ENCODE peak calls at places on chromosomes 4 and X, in ten cellular contexts. One of them, this sample, is unnamed.
A peak's percentile ranks its signal among the peaks of the same experiment; 100 is the strongest.

GRCh38 chr4:45985038-45985437 is 138.8 kb downstream of the GABRG1 start:
- DNase-seq in T-helper 2 cell: no peak
- DNase-seq in activated T-helper 1 cell treated with Interleukin-2 at 50 U/mL for 16 hours: no peak
- DNase-seq in HFFc6: no peak
- DNase-seq in MV-4-11: no peak
- DNase-seq in stromal cell of bone marrow: no peak
- DNase-seq in NCI-H1417: no peak
- DNase-seq in NT2/D1: peak; percentile 22
- DNase-seq in tibial artery: no peak
- DNase-seq in T-helper 1 cell: no peak
- DNase-seq in this sample: no peak

GRCh38 chrX:148914783-148915182 is 414.4 kb downstream of the AFF2 start:
- DNase-seq in tibial artery: no peak
- DNase-seq in HFFc6: no peak
- DNase-seq in NCI-H1417: no peak
- DNase-seq in activated T-helper 1 cell treated with Interleukin-2 at 50 U/mL for 16 hours: no peak
- DNase-seq in T-helper 2 cell: no peak
- DNase-seq in NT2/D1: no peak
- DNase-seq in T-helper 1 cell: no peak
- DNase-seq in stromal cell of bone marrow: no peak
- DNase-seq in MV-4-11: no peak
- DNase-seq in this sample: no peak

GRCh38 chr4:162016991-162017390 is 146.8 kb downstream of the FSTL5 start:
- DNase-seq in T-helper 2 cell: no peak
- DNase-seq in activated T-helper 1 cell treated with Interleukin-2 at 50 U/mL for 16 hours: no peak
- DNase-seq in T-helper 1 cell: no peak
- DNase-seq in MV-4-11: no peak
- DNase-seq in stromal cell of bone marrow: no peak
- DNase-seq in NT2/D1: no peak
- DNase-seq in HFFc6: no peak
- DNase-seq in NCI-H1417: no peak
- DNase-seq in tibial artery: no peak
- DNase-seq in this sample: no peak

GRCh38 chr4:8264106-8264505 is 5.4 kb upstream of the HTRA3 start:
- DNase-seq in HFFc6: no peak
- DNase-seq in activated T-helper 1 cell treated with Interleukin-2 at 50 U/mL for 16 hours: no peak
- DNase-seq in NCI-H1417: peak; percentile 41
- DNase-seq in T-helper 2 cell: no peak
- DNase-seq in MV-4-11: no peak
- DNase-seq in NT2/D1: no peak
- DNase-seq in T-helper 1 cell: no peak
- DNase-seq in stromal cell of bone marrow: no peak
- DNase-seq in tibial artery: no peak
- DNase-seq in this sample: no peak

GRCh38 chr4:4327652-4328121 is 37.6 kb downstream of the ZBTB49 start:
- DNase-seq in NCI-H1417: no peak
- DNase-seq in stromal cell of bone marrow: no peak
- DNase-seq in HFFc6: no peak
- DNase-seq in activated T-helper 1 cell treated with Interleukin-2 at 50 U/mL for 16 hours: no peak
- DNase-seq in T-helper 2 cell: no peak
- DNase-seq in T-helper 1 cell: no peak
- DNase-seq in MV-4-11: peak; percentile 4
- DNase-seq in NT2/D1: peak; percentile 40
- DNase-seq in tibial artery: peak; percentile 50
- DNase-seq in this sample: no peak

GRCh38 chr4:104719539-104720230 is 225.0 kb upstream of the CXXC4 start:
- DNase-seq in T-helper 2 cell: no peak
- DNase-seq in HFFc6: no peak
- DNase-seq in NT2/D1: no peak
- DNase-seq in activated T-helper 1 cell treated with Interleukin-2 at 50 U/mL for 16 hours: no peak
- DNase-seq in tibial artery: no peak
- DNase-seq in MV-4-11: no peak
- DNase-seq in NCI-H1417: no peak
- DNase-seq in stromal cell of bone marrow: no peak
- DNase-seq in T-helper 1 cell: no peak
- DNase-seq in this sample: no peak

GRCh38 chr4:17623451-17624001 is 9.1 kb downstream of the MED28 start:
- DNase-seq in MV-4-11: no peak
- DNase-seq in T-helper 2 cell: no peak
- DNase-seq in NT2/D1: no peak
- DNase-seq in stromal cell of bone marrow: no peak
- DNase-seq in T-helper 1 cell: no peak
- DNase-seq in NCI-H1417: no peak
- DNase-seq in tibial artery: no peak
- DNase-seq in activated T-helper 1 cell treated with Interleukin-2 at 50 U/mL for 16 hours: no peak
- DNase-seq in HFFc6: peak; percentile 47
- DNase-seq in this sample: peak; percentile 50

GRCh38 chrX:45735571-45735970 is 534.9 kb upstream of the DIPK2B start:
- DNase-seq in T-helper 2 cell: no peak
- DNase-seq in MV-4-11: peak; percentile 4
- DNase-seq in HFFc6: no peak
- DNase-seq in T-helper 1 cell: no peak
- DNase-seq in activated T-helper 1 cell treated with Interleukin-2 at 50 U/mL for 16 hours: no peak
- DNase-seq in stromal cell of bone marrow: no peak
- DNase-seq in NCI-H1417: no peak
- DNase-seq in NT2/D1: no peak
- DNase-seq in tibial artery: no peak
- DNase-seq in this sample: no peak

GRCh38 chr4:152351080-152351479 is 184.8 kb downstream of the FBXW7 start:
- DNase-seq in tibial artery: no peak
- DNase-seq in activated T-helper 1 cell treated with Interleukin-2 at 50 U/mL for 16 hours: no peak
- DNase-seq in NCI-H1417: peak; percentile 61
- DNase-seq in T-helper 2 cell: no peak
- DNase-seq in MV-4-11: no peak
- DNase-seq in HFFc6: no peak
- DNase-seq in T-helper 1 cell: no peak
- DNase-seq in NT2/D1: no peak
- DNase-seq in stromal cell of bone marrow: no peak
- DNase-seq in this sample: no peak

GRCh38 chr4:116829187-116829586 is 256.2 kb downstream of the TRAM1L1 start:
- DNase-seq in tibial artery: no peak
- DNase-seq in T-helper 2 cell: no peak
- DNase-seq in NT2/D1: no peak
- DNase-seq in MV-4-11: no peak
- DNase-seq in NCI-H1417: no peak
- DNase-seq in HFFc6: no peak
- DNase-seq in activated T-helper 1 cell treated with Interleukin-2 at 50 U/mL for 16 hours: no peak
- DNase-seq in stromal cell of bone marrow: no peak
- DNase-seq in T-helper 1 cell: no peak
- DNase-seq in this sample: no peak

GRCh38 chrX:130155564-130155963 is 10.1 kb downstream of the AIFM1 start:
- DNase-seq in HFFc6: no peak
- DNase-seq in stromal cell of bone marrow: no peak
- DNase-seq in MV-4-11: no peak
- DNase-seq in T-helper 2 cell: no peak
- DNase-seq in NCI-H1417: no peak
- DNase-seq in activated T-helper 1 cell treated with Interleukin-2 at 50 U/mL for 16 hours: no peak
- DNase-seq in T-helper 1 cell: no peak
- DNase-seq in NT2/D1: no peak
- DNase-seq in tibial artery: no peak
- DNase-seq in this sample: no peak

GRCh38 chrX:39905946-39906345 is 191.8 kb downstream of the BCOR start:
- DNase-seq in MV-4-11: no peak
- DNase-seq in stromal cell of bone marrow: no peak
- DNase-seq in T-helper 1 cell: no peak
- DNase-seq in tibial artery: no peak
- DNase-seq in NT2/D1: no peak
- DNase-seq in NCI-H1417: no peak
- DNase-seq in HFFc6: no peak
- DNase-seq in T-helper 2 cell: no peak
- DNase-seq in activated T-helper 1 cell treated with Interleukin-2 at 50 U/mL for 16 hours: no peak
- DNase-seq in this sample: no peak